ENCODE peak calls at places on chromosomes 4 and X, in seven cellular contexts. L is neural crest cell, G is RPMI8226, F is WERI-Rb-1, C is right lobe of liver, H is islet precursor cell, O is suprapubic skin. R is an unnamed sample.

GRCh38 chr4:40515037-40515397 is 114.6 kb downstream of the RBM47 start:
- DNase-seq in L (no peak), G (no peak), F (no peak), C (no peak), H (no peak), O (no peak), R (no peak)

GRCh38 chr4:85617202-85617601 is 142.3 kb downstream of the ARHGAP24 start:
- DNase-seq in L (no peak), G (no peak), F (no peak), C (no peak), H (no peak), O (no peak), R (no peak)

GRCh38 chrX:72297953-72298730 is 7.6 kb downstream of the CITED1 start:
- DNase-seq in L (no peak), G (peak; percentile 17), F (peak; percentile 42), C (no peak), H (no peak), O (no peak), R (no peak)

GRCh38 chrX:136318166-136318565 is 17.4 kb downstream of the ADGRG4 start:
- DNase-seq in L (no peak), G (no peak), F (no peak), C (no peak), H (no peak), O (no peak), R (no peak)

GRCh38 chr4:169663894-169664293 is 43.5 kb downstream of the CLCN3 start:
- DNase-seq in L (no peak), G (no peak), F (no peak), C (no peak), H (no peak), O (no peak), R (no peak)

GRCh38 chr4:30429813-30430466 is 290.2 kb upstream of the PCDH7 start:
- DNase-seq in L (no peak), G (no peak), F (no peak), C (no peak), H (no peak), O (no peak), R (no peak)

GRCh38 chr4:95732061-95732460 is 107.8 kb upstream of the PDHA2 start:
- DNase-seq in L (no peak), G (no peak), F (no peak), C (no peak), H (no peak), O (no peak), R (no peak)

GRCh38 chrX:136692271-136692670 is 44.3 kb downstream of the CD40LG start:
- DNase-seq in L (no peak), G (no peak), F (no peak), C (no peak), H (no peak), O (no peak), R (no peak)

GRCh38 chr4:67751260-67751659 is 2.9 kb downstream of the GNRHR start:
- DNase-seq in L (no peak), G (no peak), F (no peak), C (no peak), H (no peak), O (no peak), R (no peak)

GRCh38 chr4:83189631-83190136 is 75.2 kb upstream of the PLAC8 start:
- DNase-seq in L (no peak), G (no peak), F (no peak), C (no peak), H (peak; percentile 60), O (no peak), R (no peak)

GRCh38 chrX:13360146-13360545 is 40.3 kb upstream of the ATXN3L start:
- DNase-seq in L (no peak), G (peak; percentile 4), F (peak; percentile 27), C (no peak), H (no peak), O (no peak), R (no peak)

GRCh38 chr4:77827343-77827742 is 8.2 kb upstream of the CNOT6L start:
- DNase-seq in L (no peak), G (no peak), F (no peak), C (no peak), H (no peak), O (no peak), R (no peak)

GRCh38 chrX:44876076-44876475 is 3.1 kb downstream of the KDM6A start:
- DNase-seq in L (no peak), G (peak; percentile 13), F (no peak), C (no peak), H (no peak), O (no peak), R (no peak)

GRCh38 chr4:174437324-174437723 is 85.0 kb downstream of the HPGD start:
- DNase-seq in L (no peak), G (no peak), F (no peak), C (no peak), H (no peak), O (no peak), R (no peak)

GRCh38 chr4:5952286-5953002 is 59.6 kb upstream of the CRMP1 start:
- DNase-seq in L (no peak), G (no peak), F (no peak), C (no peak), H (peak; percentile 35), O (no peak), R (no peak)

GRCh38 chr4:174631901-174632758 is 109.8 kb upstream of the HPGD start:
- DNase-seq in L (no peak), G (peak; percentile 28), F (no peak), C (no peak), H (no peak), O (no peak), R (no peak)

GRCh38 chrX:103727115-103727514 is 16.4 kb downstream of the TMEM31 start:
- DNase-seq in L (no peak), G (no peak), F (no peak), C (no peak), H (peak; percentile 62), O (no peak), R (no peak)